ENCODE peak calls at places on chromosomes 1 and 21, in five cellular contexts. A is heart left ventricle, Q is astrocyte of the spinal cord, O is fibroblast of the aortic adventitia, J is AG10803. W is an unnamed sample.

GRCh38 chr1:58392083-58392482 is 154.4 kb downstream of the OMA1 start:
- DNase-seq in Q (no peak), O (no peak), J (no peak), A (no peak), W (no peak)

GRCh38 chr1:145689922-145690321 is 17.2 kb downstream of the PDZK1 start:
- DNase-seq in Q (no peak), O (no peak), A (no peak), J (no peak), W (no peak)

GRCh38 chr1:245704341-245704740 is 549.6 kb downstream of the KIF26B start:
- DNase-seq in O (no peak), A (no peak), Q (no peak), J (no peak), W (no peak)

GRCh38 chr1:162070094-162070748 is 730 bp downstream of the NOS1AP start:
- DNase-seq in A (peak; percentile 10), O (no peak), Q (no peak), J (no peak), W (no peak)

GRCh38 chr1:186659946-186660472 is 20.2 kb downstream of the PTGS2 start:
- DNase-seq in A (no peak), O (no peak), J (no peak), Q (no peak), W (no peak)

GRCh38 chr1:183310753-183311465 is 107.3 kb downstream of the NMNAT2 start:
- DNase-seq in A (no peak), O (no peak), J (no peak), Q (no peak), W (no peak)

GRCh38 chr1:244113532-244114320 is 62.6 kb downstream of the ZBTB18 start:
- DNase-seq in A (no peak), Q (no peak), O (peak; percentile 90), J (peak; percentile 88), W (peak; percentile 14)

GRCh38 chr1:39753132-39754025 is 14.7 kb downstream of the PPIE start:
- DNase-seq in A (no peak), O (no peak), Q (no peak), J (no peak), W (no peak)

GRCh38 chr1:59506952-59507351 is 210.1 kb downstream of the FGGY start:
- DNase-seq in Q (peak; percentile 41), O (peak; percentile 68), J (peak; percentile 80), A (no peak), W (peak; percentile 44)

GRCh38 chr1:9200441-9200840 is 34.1 kb upstream of the H6PD start:
- DNase-seq in Q (no peak), O (peak; percentile 43), A (no peak), J (peak; percentile 58), W (no peak)

GRCh38 chr1:40788561-40789341 is 5.2 kb downstream of the KCNQ4 start:
- DNase-seq in A (no peak), Q (no peak), O (no peak), J (no peak), W (no peak)

GRCh38 chr1:51313961-51314777 is 16.2 kb downstream of the TTC39A start:
- DNase-seq in J (peak; percentile 76), Q (peak; percentile 74), O (peak; percentile 84), A (no peak), W (peak; percentile 71)

GRCh38 chr1:232136136-232136535 is 493.8 kb downstream of the SIPA1L2 start:
- DNase-seq in O (no peak), J (no peak), Q (no peak), A (no peak), W (no peak)

DNA sequence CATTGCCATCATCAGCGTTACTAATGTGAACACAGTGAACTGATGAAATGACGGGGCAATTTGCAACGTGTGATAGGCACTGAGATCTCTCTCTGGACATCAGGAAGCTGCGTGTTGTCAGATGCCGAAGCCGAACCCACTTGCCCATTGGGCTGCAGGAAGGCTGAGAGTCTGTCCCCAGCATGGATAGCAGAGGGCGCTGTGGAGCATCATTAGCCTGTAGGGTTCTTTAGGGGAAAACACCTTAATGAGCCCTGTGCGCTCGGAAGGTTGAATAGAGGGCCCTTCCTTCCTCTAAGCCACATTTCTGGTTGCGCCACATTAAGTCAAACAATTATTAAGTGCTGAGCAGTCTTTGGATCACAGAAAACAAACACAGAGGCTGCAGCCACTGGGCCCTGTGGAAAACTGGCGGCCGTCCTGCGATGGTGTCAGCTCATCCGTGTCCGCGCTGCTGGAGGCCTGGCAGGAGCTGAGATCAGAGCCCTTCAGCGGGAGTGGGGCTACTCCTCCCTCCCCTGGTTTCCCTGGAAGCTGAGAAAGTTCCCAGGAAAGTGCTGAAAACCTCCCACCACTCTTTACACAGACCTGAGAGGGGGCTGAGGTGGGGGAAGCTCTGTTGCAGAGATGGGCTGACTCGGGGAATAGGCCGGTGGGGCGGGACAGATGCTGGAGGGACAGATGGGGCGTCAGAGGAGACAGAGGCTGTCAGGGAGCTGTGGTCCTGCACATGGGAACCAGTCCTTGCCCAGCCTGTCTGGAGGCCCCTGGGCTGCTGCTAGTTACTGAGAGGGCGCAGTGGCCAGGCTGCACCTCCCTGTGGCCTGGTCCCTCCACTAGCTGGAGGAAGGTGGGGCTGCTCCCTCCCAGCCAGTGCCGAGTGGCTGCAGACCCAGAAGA is 12.7 kb downstream of the TFF2 start:
- DNase-seq in J (peak; percentile 17), O (peak; percentile 19), Q (peak; percentile 29), A (peak; percentile 53), W (peak; percentile 75)
- TF ChIP-seq CTCF in J (peak; percentile 51), O (peak; percentile 41), Q (peak; percentile 72), A (peak; percentile 56), W (peak; percentile 84)

GRCh38 chr1:12478612-12478985 is 139.4 kb downstream of the DHRS3 start:
- DNase-seq in Q (no peak), A (no peak), O (no peak), J (no peak), W (no peak)
- H3K4me3 ChIP-seq in Q (no peak overlapping the region), A (no peak overlapping the region), O (peak overlapping the region; percentile 9), J (no peak overlapping the region), W (no peak overlapping the region)

GRCh38 chr1:53291574-53291973 is 36.3 kb downstream of the LRP8 start:
- DNase-seq in A (no peak), Q (no peak), J (no peak), O (no peak), W (peak; percentile 25)
- TF ChIP-seq CTCF in A (no peak), Q (peak; percentile 14), J (no peak), O (no peak), W (peak; percentile 39)

GRCh38 chr1:205517288-205517687 is 12.8 kb downstream of the CDK18 start:
- DNase-seq in J (no peak), A (no peak), Q (no peak), O (no peak), W (no peak)

GRCh38 chr1:205517763-205518162 is 13.3 kb downstream of the CDK18 start:
- DNase-seq in J (no peak), A (no peak), Q (no peak), O (no peak), W (no peak)

GRCh38 chr1:205520709-205521108 is 16.2 kb downstream of the CDK18 start:
- DNase-seq in A (no peak), J (no peak), O (no peak), Q (no peak), W (no peak)

GRCh38 chr1:205519541-205520131 is 15.2 kb downstream of the CDK18 start:
- DNase-seq in Q (no peak), J (peak; percentile 51), O (no peak), A (no peak), W (no peak)

GRCh38 chr1:205518616-205519540 is 14.4 kb downstream of the CDK18 start:
- DNase-seq in O (no peak), J (no peak), Q (no peak), A (no peak), W (no peak)
- H3K4me3 ChIP-seq in O (no peak overlapping the region), J (no peak overlapping the region), Q (no peak overlapping the region), A (no peak overlapping the region), W (no peak overlapping the region)

DNA sequence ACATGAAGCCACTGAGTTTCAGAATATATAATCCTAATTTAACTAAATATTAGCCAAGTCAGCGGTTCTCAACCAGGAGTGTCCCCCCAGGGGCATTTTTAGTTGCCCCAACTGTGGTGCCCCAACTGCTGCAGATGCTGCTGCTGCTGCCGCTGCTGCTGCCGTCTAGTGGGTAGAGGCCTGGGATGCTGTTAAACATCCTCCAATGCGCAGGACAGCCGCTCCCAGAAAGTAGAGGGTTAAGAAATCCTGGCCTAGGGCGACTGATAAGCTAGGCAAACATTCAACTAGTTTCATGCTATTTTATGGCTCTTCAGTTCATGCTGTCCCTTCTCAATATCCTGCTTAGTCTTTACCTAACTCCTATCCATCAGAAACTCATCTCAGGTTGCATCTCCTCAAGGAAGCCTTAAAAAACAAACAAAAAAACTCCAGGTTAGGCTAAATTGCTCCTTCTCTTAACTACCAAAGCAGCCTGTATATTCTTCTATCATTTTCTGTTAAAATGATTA is 9.9 kb upstream of the DCAF6 start:
- DNase-seq in Q (no peak), O (no peak), J (no peak), A (no peak), W (no peak)
- TF ChIP-seq CTCF in Q (no peak), O (peak; percentile 2), J (no peak), A (no peak), W (peak; percentile 6)